ENCODE peak calls at places on chromosomes 6 and 20, in eight cellular contexts. D is astrocyte, X is neural progenitor cell, Y is HCT116, F is A673, C is K562, N is fibroblast of lung, Q is endothelial cell of umbilical vein. R is an unnamed sample.

GRCh38 chr6:9761220-9761619 is 653.7 kb downstream of the TFAP2A start:
- DNase-seq in D (no peak), X (no peak), Y (no peak), F (no peak), C (no peak), N (no peak), Q (no peak), R (no peak)

GRCh38 chr20:57851786-57852185 is 142.0 kb upstream of the PMEPA1 start:
- DNase-seq in D (peak), X (no peak), Y (no peak), F (no peak), C (no peak), N (no peak), Q (no peak), R (no peak)

GRCh38 chr6:3471711-3472110 is 14.9 kb upstream of the SLC22A23 start:
- DNase-seq in D (peak), X (no peak), Y (no peak), F (no peak), C (no peak), N (no peak), Q (no peak), R (no peak)

GRCh38 chr6:138109042-138109997 is 2.1 kb upstream of the PERP start:
- DNase-seq in D (peak), X (peak), Y (peak), F (peak), C (peak), N (peak), Q (peak), R (peak)

GRCh38 chr20:64113796-64114355 is 6.5 kb upstream of the NPBWR2 start:
- DNase-seq in D (no peak), X (no peak), Y (no peak), F (no peak), C (no peak), N (no peak), Q (no peak), R (no peak)

GRCh38 chr6:11771473-11772048 is 7.0 kb downstream of the ADTRP start:
- DNase-seq in D (no peak), X (no peak), Y (no peak), F (no peak), C (no peak), N (peak), Q (no peak), R (peak)

GRCh38 chr6:87756858-87757257 is 54.8 kb upstream of the AKIRIN2 start:
- DNase-seq in D (peak), X (no peak), Y (no peak), F (peak), C (peak), N (peak), Q (peak), R (peak)

GRCh38 chr20:60040471-60041162 is 82.4 kb downstream of the CDH26 start:
- DNase-seq in D (no peak), X (no peak), Y (no peak), F (no peak), C (no peak), N (no peak), Q (no peak), R (no peak)

GRCh38 chr20:40683894-40684268 is 5.2 kb downstream of the MAFB start:
- DNase-seq in D (no peak), X (no peak), Y (no peak), F (no peak), C (no peak), N (no peak), Q (no peak), R (no peak)

GRCh38 chr20:40681684-40682083 is 7.4 kb downstream of the MAFB start:
- DNase-seq in D (no peak), X (no peak), Y (no peak), F (no peak), C (no peak), N (no peak), Q (no peak), R (no peak)

GRCh38 chr20:40685349-40685748 is 3.7 kb downstream of the MAFB start:
- DNase-seq in D (no peak), X (no peak), Y (no peak), F (no peak), C (no peak), N (no peak), Q (no peak), R (no peak)

GRCh38 chr20:40682104-40683045 is 6.7 kb downstream of the MAFB start:
- DNase-seq in D (no peak), X (peak), Y (no peak), F (no peak), C (no peak), N (peak), Q (no peak), R (no peak)

DNA sequence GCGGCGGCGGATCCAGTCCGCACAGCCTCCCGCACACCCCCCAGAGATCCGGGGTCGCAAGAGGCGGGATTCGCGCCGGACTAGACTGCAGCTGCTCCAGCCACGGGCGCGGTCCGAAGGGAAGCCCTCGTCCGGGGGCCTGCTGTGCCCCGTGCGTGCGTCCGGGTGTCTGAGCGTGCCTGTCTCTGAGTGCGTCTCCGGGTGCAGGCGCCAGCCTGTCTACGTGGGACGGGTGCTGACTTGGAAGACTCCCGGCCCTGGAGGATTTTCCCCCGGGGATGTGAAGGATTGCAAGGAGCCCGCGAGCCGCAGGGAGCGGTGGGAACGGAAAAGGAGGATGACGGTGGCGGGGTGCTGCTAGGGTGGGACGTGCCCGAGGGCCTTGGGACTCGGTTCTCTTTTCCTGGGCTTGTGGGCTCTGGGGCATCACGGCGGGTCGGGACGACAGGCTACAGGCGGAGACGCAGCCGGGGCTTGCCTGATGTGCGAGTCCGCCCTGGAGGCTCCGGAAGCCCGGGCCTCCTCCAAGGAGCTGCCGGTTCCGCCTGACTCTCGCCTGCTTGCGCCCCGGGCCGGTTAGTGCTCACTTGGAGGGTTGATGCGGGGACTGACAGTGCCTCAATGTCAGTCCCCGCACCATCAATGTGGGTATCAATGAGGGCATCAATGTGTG is 5.7 kb downstream of the MAFB start:
- DNase-seq in D (peak), X (peak), Y (no peak), F (peak), C (no peak), N (no peak), Q (no peak), R (no peak)
- H3K4me3 ChIP-seq in D (peak), X (peak), Y (no peak), F (peak), C (no peak), N (no peak), Q (no peak), R (no peak)

GRCh38 chr20:52104546-52105044 is 87.0 kb downstream of the ZFP64 start:
- DNase-seq in D (peak), X (peak), Y (no peak), F (peak), C (no peak), N (peak), Q (peak), R (peak)

GRCh38 chr20:52105045-52105572 is 86.5 kb downstream of the ZFP64 start:
- DNase-seq in D (peak), X (peak), Y (no peak), F (peak), C (no peak), N (peak), Q (peak), R (peak)

GRCh38 chr20:52103469-52103910 is 88.1 kb downstream of the ZFP64 start:
- DNase-seq in D (peak), X (peak), Y (no peak), F (peak), C (no peak), N (peak), Q (peak), R (peak)

GRCh38 chr20:52102559-52102958 is 89.0 kb downstream of the ZFP64 start:
- DNase-seq in D (no peak), X (no peak), Y (no peak), F (no peak), C (no peak), N (no peak), Q (no peak), R (no peak)

DNA sequence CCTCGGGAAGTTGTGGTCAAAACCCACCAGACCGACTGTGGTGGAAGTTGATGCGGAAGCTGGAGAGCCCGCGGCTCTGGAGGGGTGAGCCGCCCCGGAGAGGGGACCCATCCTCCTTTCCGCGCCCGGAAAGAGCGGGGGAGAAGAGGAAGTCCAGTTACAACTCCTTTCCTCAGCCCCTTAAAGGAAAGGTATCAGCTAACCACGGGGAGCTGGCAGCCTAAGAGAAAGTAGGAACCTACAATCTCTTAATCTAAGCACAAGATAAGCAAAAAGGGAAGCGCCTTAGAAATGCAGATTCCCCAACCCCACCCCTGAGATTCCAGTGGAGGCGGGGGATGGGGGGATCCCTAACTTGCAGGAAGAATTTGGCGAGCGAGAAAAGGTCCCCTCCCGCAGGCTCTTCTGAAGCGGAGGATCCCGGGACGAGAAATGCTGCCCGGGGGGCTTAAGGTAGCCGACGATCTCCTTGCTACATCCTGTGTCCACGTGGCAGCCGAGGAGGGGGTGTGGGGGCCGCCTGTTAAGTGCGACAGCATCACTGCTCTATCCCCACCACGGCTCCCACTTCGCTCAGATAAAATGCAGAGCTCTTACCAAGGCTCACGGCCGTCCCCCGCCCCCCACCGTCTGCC is 87.6 kb downstream of the ZFP64 start:
- DNase-seq in D (peak), X (peak), Y (no peak), F (peak), C (no peak), N (peak), Q (peak), R (peak)
- TF ChIP-seq EZH2 in D (no peak), X (no peak), Y (no peak), F (no peak), C (no peak), N (no peak), Q (no peak), R (no peak)

GRCh38 chr6:46222286-46222685 is 51.5 kb upstream of the ENPP5 start:
- DNase-seq in D (no peak), X (no peak), Y (no peak), F (no peak), C (no peak), N (no peak), Q (no peak), R (no peak)
- TF ChIP-seq CTCF in D (no peak), X (no peak), Y (no peak), F (no peak), C (no peak), N (no peak), Q (no peak), R (no peak)

GRCh38 chr6:155107432-155108069 is 112.4 kb downstream of the TIAM2 start:
- DNase-seq in D (no peak), X (no peak), Y (no peak), F (no peak), C (no peak), N (no peak), Q (no peak), R (no peak)
- H3K4me3 ChIP-seq in D (no peak), X (no peak), Y (no peak), F (no peak), C (no peak), N (no peak), Q (no peak), R (no peak)

R was measured in PC-9.